ENCODE peak calls at places on chromosomes 3 and 15, in four cellular contexts. Y, M, B and E are unnamed samples.

GRCh38 chr3:140911822-140912221 is 29.8 kb upstream of the SLC25A36 start:
- DNase-seq in Y (no peak), M (no peak), B (no peak), E (no peak)

GRCh38 chr3:122576174-122576940 is 1.1 kb upstream of the PARP15 start:
- DNase-seq in Y (no peak), M (no peak), B (no peak), E (no peak)

GRCh38 chr3:10816019-10816862 is at the start of gene SLC6A11:
- DNase-seq in Y (no peak), M (no peak), B (no peak), E (no peak)

GRCh38 chr3:150238995-150239612 is 169.0 kb upstream of the TSC22D2 start:
- DNase-seq in Y (no peak), M (no peak), B (no peak), E (no peak)

GRCh38 chr15:56148099-56148498 is 95.6 kb downstream of the RFX7 start:
- DNase-seq in Y (no peak), M (no peak), B (no peak), E (no peak)

GRCh38 chr15:60913901-60914300 is 315.2 kb downstream of the RORA start:
- DNase-seq in Y (no peak), M (no peak), B (no peak), E (no peak)

GRCh38 chr3:103048371-103048722 is 613.5 kb downstream of the ZPLD1 start:
- DNase-seq in Y (no peak), M (no peak), B (peak; percentile 3), E (no peak)

GRCh38 chr3:133280591-133280990 is 119.3 kb upstream of the BFSP2 start:
- DNase-seq in Y (no peak), M (no peak), B (no peak), E (no peak)

GRCh38 chr3:188206787-188207186 is 52.8 kb downstream of the LPP start:
- DNase-seq in Y (no peak), M (no peak), B (no peak), E (no peak)

GRCh38 chr3:188208751-188209433 is 54.9 kb downstream of the LPP start:
- DNase-seq in Y (no peak), M (peak; percentile 30), B (peak; percentile 31), E (no peak)

GRCh38 chr3:188205992-188206416 is 52.0 kb downstream of the LPP start:
- DNase-seq in Y (no peak), M (no peak), B (no peak), E (no peak)

GRCh38 chr3:188209740-188210139 is 55.8 kb downstream of the LPP start:
- DNase-seq in Y (no peak), M (no peak), B (no peak), E (no peak)

DNA sequence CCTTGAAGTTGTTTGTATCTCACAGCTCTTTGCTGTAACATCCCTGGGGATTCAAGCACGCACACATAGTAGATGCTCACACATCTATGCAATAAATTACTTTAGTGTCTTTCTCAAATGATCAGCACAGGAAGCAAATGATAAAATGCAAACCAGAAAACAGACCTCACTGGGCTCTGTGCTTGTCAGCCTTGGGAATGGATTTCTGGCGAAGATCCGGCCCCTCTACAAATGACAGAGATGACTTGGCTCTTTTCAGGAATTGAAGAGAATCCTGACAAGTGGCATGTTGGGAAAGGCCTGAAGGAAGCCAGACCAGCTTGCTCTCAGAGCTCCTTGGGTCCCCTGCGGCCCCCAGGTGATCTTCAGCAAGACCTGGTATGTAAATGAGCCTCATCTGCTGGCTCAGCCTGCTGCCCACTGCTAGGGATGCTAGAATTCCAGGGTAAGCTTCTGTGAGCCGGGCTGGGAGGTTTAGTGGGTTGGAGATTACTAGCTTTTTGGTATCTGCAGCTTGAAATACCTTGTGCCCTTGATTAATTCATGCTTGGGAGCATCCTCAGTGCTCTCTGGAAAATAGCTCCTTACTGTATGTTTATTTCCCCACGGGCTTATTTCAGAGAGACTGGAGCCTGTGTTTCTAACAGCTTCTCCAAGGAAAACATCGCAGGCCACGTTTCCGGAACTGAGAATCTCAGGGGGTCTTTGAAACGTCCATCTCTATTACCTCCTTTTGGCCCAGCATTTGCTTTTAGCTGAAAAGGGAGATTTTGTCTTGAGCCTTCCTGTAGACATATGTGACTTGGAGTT is 54.2 kb downstream of the LPP start:
- DNase-seq in Y (no peak), M (no peak), B (no peak), E (no peak)
- H3K4me3 ChIP-seq in Y (no peak overlapping the region), M (no peak overlapping the region), B (no peak overlapping the region), E (no peak overlapping the region)

DNA sequence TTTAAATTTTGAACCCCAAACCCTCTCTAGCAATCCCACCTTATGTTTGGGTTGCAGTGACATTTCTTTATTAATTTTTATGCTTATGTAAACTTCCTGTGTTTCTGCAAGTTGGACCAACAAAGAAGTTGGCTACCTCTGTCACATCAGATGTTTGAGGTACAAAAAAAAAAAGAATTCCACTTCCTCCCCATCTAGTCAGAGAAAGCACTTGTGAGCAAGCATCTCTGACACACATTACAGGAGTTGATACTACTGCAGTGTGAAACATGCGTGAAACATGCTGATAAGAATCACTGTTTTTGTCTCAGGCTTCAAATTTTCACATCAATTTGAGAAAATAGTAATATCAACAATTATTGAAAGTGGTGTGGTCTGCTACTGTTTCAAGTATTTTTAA is 1.3 kb downstream of the SCAANT1 start:
- DNase-seq in Y (no peak), M (no peak), B (no peak), E (no peak)
- H3K4me3 ChIP-seq in Y (peak overlapping the region; percentile 94), M (peak overlapping the region; percentile 58), B (peak overlapping the region; percentile 68), E (peak overlapping the region; percentile 98)

GRCh38 chr3:194281766-194282165 is 69.4 kb downstream of the CPN2 start:
- DNase-seq in Y (no peak), M (no peak), B (no peak), E (no peak)

GRCh38 chr3:194280777-194281176 is 70.4 kb downstream of the CPN2 start:
- DNase-seq in Y (no peak), M (no peak), B (no peak), E (peak; percentile 11)

GRCh38 chr3:194282436-194283122 is 68.5 kb downstream of the CPN2 start:
- DNase-seq in Y (no peak), M (no peak), B (no peak), E (peak; percentile 46)

GRCh38 chr3:194279701-194280360 is 71.3 kb downstream of the CPN2 start:
- DNase-seq in Y (no peak), M (no peak), B (no peak), E (peak; percentile 53)

GRCh38 chr3:194281306-194281705 is 69.8 kb downstream of the CPN2 start:
- DNase-seq in Y (no peak), M (no peak), B (no peak), E (peak; percentile 46)
- H3K4me3 ChIP-seq in Y (no peak overlapping the region), M (no peak overlapping the region), B (no peak overlapping the region), E (no peak overlapping the region)

DNA sequence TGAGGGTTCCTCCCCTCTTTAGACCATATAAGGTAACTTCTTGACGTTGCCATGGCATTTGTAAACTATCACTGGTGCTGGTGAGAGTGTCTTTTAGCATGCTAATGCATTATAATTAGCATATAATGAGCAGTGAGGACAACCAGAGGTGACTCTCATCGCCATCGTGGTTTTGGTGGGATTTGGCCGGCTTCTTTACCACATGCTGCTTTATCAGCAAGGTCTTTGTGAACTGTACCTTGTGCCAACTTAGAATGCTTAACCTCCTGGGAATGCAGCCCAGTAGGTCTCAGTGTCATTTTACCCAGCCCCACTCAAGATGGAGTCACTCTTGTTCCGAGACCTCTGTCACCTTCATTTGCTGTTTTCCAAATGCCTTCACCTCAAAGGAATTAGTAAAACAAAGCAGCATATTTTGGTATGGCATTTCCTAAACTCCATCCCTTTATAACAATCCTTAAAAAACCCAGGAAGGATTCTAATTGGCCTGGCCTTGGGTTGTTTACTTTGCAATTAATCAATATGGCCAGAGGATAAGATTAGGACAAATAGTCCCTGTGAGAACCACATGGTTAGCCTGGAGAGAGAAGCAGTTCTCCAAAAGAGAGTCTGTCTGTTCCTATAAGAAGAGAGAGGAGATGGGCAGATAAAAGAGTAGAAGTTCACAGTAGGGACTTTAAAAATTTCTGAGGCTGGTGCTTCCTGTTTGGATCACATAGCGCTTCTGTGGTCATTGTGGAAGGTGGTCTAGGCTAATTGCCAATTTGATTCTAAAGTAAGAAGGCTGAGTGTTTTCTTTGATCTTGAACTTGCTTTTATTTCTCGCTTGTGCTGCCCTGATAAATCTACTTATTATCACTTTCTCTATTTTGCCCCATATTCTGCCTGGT is 155.2 kb upstream of the EOMES start:
- DNase-seq in Y (no peak), M (no peak), B (no peak), E (no peak)
- H3K4me3 ChIP-seq in Y (no peak overlapping the region), M (no peak overlapping the region), B (no peak overlapping the region), E (no peak overlapping the region)

GRCh38 chr3:165683947-165684346 is 153.3 kb downstream of the BCHE start:
- DNase-seq in Y (no peak), M (no peak), B (no peak), E (no peak)
- H3K4me3 ChIP-seq in Y (no peak overlapping the region), M (no peak overlapping the region), B (no peak overlapping the region), E (no peak overlapping the region)

GRCh38 chr3:27715863-27716262 is 6.3 kb downstream of the EOMES start:
- DNase-seq in Y (no peak), M (no peak), B (no peak), E (no peak)

GRCh38 chr3:27715454-27715806 is 6.7 kb downstream of the EOMES start:
- DNase-seq in Y (no peak), M (no peak), B (no peak), E (no peak)

GRCh38 chr3:27717200-27717852 is 4.8 kb downstream of the EOMES start:
- DNase-seq in Y (no peak), M (no peak), B (no peak), E (no peak)

GRCh38 chr3:27714692-27715453 is 7.2 kb downstream of the EOMES start:
- DNase-seq in Y (no peak), M (no peak), B (no peak), E (no peak)

DNA sequence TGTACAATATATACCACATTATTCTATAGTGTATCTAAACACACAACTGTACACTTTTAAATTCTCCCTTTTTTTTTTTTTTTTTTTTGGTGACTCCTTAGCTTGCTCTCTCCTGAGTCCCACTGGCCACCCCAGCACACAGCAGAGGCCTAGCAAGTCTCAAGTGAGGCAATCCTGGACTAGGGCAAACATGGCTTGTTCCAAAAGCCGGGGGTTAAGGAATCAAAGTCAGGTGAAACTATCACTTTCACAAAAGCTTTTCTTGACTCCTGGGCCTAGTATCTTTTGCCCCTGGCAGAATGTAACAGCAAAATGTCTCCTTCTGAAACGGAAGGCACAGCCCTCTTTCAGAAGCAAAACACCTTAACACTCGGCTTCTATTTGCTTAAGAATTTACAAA is 5.8 kb downstream of the EOMES start:
- DNase-seq in Y (no peak), M (no peak), B (no peak), E (no peak)
- H3K4me3 ChIP-seq in Y (no peak overlapping the region), M (no peak overlapping the region), B (no peak overlapping the region), E (no peak overlapping the region)